ENCODE peak calls at places on chromosome 16, in four cellular contexts. One of them, this sample, is unnamed.

GRCh38 chr16:79372504-79373184 is 227.9 kb downstream of the MAF start:
- DNase-seq in suprapubic skin: no peak
- DNase-seq in tibial nerve: peak; percentile 8
- DNase-seq in heart left ventricle: no peak
- DNase-seq in this sample: no peak

GRCh38 chr16:10333321-10334032 is 52.4 kb upstream of the ATF7IP2 start:
- DNase-seq in tibial nerve: no peak
- DNase-seq in heart left ventricle: no peak
- DNase-seq in suprapubic skin: no peak
- DNase-seq in this sample: no peak

GRCh38 chr16:62638324-62638911 is 602.2 kb upstream of the CDH8 start:
- DNase-seq in suprapubic skin: no peak
- DNase-seq in tibial nerve: no peak
- DNase-seq in heart left ventricle: peak; percentile 11
- DNase-seq in this sample: no peak

GRCh38 chr16:83968483-83968865 is 430 bp downstream of the NECAB2 start:
- DNase-seq in tibial nerve: no peak
- DNase-seq in heart left ventricle: no peak
- DNase-seq in suprapubic skin: no peak
- DNase-seq in this sample: no peak

GRCh38 chr16:75070055-75070841 is 46.3 kb downstream of the LDHD start:
- DNase-seq in suprapubic skin: no peak
- DNase-seq in tibial nerve: no peak
- DNase-seq in heart left ventricle: peak; percentile 23
- DNase-seq in this sample: no peak

GRCh38 chr16:69894675-69895074 is 56.5 kb upstream of the CLEC18A start:
- DNase-seq in heart left ventricle: no peak
- DNase-seq in suprapubic skin: no peak
- DNase-seq in tibial nerve: no peak
- DNase-seq in this sample: no peak

GRCh38 chr16:47139561-47140185 is 4.1 kb downstream of the NETO2 start:
- DNase-seq in suprapubic skin: no peak
- DNase-seq in tibial nerve: no peak
- DNase-seq in heart left ventricle: no peak
- DNase-seq in this sample: no peak

GRCh38 chr16:49158029-49158642 is 123.5 kb downstream of the CBLN1 start:
- DNase-seq in heart left ventricle: peak; percentile 21
- DNase-seq in tibial nerve: no peak
- DNase-seq in suprapubic skin: no peak
- DNase-seq in this sample: no peak

GRCh38 chr16:4525069-4525468 is 13.5 kb downstream of the CDIP1 start:
- DNase-seq in suprapubic skin: no peak
- DNase-seq in tibial nerve: no peak
- DNase-seq in heart left ventricle: no peak
- DNase-seq in this sample: no peak

DNA sequence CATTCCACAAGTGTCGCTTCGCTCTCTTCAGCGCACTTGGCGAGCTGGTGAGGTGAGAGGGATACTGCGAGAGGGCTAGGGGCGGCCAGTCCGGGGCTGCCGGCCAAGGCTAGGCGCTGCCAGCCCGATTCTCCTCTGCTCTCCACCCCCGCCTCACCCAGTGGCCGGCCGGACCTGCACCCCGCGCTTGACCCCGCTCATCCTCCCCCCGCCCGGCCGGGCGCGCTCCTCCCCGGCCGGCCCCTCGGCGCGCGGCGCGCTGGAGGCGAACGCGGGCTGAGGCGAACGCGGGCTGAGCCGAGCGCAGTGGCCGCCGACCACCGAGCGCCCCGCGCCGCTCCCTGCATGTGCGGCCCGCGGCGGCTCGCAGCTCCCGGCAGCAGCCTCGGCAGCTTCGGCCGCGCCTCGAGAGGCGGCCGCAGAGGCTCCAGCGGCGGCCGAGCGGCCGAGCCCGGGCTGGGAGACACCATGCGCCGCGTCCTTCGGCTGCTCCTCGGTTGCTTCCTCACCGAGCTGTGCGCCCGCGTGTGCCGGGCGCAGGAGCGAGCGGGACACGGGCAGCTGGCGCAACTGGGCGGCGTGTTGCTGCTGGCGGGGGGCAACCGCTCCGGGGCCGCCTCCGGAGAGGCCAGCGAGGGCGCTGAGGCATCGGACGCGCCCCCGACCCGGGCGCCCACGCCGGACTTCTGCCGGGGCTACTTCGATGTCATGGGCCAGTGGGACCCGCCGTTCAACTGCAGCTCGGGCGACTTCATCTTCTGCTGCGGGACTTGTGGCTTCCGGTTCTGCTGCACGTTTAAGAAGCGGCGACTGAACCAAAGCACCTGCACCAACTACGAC is at the start of gene SHISA9:
- DNase-seq in heart left ventricle: no peak
- DNase-seq in suprapubic skin: no peak
- DNase-seq in tibial nerve: no peak
- DNase-seq in this sample: no peak
- H3K4me3 ChIP-seq in heart left ventricle: peak within 1 kb of the TSS; percentile 17
- H3K4me3 ChIP-seq in suprapubic skin: peak within 1 kb of the TSS; percentile 45
- H3K4me3 ChIP-seq in tibial nerve: peak within 1 kb of the TSS; percentile 42
- H3K4me3 ChIP-seq in this sample: peak within 1 kb of the TSS; percentile 55

DNA sequence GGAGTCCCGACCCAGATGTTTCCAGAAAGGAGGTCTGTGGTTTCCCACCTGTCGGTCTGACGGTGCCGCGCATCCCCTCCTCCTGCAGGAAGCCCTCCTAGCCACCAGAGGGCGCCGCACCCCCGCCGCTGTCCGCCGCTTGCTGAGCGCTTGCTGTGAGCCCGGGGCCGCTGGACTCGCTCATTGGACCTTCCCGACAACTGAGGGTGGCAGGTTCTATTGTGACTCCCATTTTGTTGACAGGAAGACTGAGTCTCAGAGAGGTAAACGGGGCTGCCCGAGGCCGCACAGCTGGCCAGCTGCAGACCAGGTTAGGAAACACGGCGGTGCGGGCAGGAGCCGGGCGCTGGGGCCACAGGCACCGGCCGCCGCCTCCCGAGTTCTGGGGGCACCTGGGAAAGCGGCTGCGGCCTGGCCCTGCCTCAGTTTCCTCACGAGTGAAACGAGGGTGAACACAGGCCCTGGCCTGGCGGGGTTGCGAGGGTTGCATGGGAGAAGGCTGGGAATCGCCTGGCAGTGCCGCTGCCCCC is 191.1 kb upstream of the CIBAR2 start:
- DNase-seq in heart left ventricle: peak; percentile 58
- DNase-seq in suprapubic skin: no peak
- DNase-seq in tibial nerve: no peak
- DNase-seq in this sample: peak; percentile 24
- H3K27me3 ChIP-seq in heart left ventricle: no peaks in the 10 kb centered on the region
- H3K27me3 ChIP-seq in suprapubic skin: no peaks in the 10 kb centered on the region
- H3K27me3 ChIP-seq in tibial nerve: no peaks in the 10 kb centered on the region
- H3K27me3 ChIP-seq in this sample: no peaks in the 10 kb centered on the region

DNA sequence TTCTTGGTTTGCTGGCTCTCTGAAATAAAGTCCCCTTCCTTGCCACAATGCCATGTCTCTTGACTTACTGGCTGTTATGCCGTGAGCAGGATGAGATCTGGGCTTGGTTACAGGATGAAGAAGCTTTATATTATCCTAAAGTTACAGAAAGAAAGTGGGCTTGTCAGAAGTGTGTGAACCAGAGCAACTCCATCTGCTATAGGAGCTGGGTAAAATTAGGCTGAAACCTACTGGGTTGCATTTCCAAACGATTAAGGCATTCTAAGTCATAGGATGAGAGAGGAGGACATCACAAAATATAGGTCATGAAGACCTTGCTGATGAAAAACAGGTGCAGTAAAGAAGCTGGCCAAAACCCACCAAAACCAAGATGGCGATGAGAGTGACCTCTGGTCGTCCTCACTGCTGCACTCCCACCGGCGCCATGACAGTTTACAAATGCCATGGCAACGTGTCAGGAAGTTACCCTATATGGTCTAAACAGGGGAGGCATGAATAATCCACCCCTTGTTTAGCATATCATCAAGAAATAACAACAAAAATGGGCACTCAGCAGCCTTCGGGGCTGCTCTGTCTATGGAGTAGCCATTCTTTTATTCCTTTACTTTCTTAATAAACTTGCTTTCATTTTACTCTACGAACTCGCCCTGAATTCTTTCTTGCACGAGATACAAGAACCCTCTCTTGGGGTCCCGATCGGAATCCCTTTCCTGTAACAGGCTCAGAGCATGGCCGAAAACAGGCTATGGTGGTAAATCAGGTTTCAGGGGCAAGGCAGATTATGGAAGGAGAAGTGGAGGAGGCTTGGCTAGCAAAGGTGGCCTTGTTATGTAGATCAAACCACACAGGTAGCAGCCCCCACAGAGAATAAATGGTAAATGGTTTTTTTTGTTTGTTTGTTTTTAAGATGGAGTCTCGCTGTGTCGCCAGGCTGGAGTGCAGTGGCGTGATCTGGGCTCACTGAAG is 81.3 kb upstream of the C16orf82 start:
- DNase-seq in tibial nerve: no peak
- DNase-seq in suprapubic skin: no peak
- DNase-seq in heart left ventricle: no peak
- DNase-seq in this sample: no peak
- TF ChIP-seq POLR2A in tibial nerve: no peak
- TF ChIP-seq POLR2A in suprapubic skin: no peak
- TF ChIP-seq POLR2A in heart left ventricle: no peak
- TF ChIP-seq POLR2A in this sample: no peak

GRCh38 chr16:15435216-15435864 is 952 bp downstream of the BMERB1 start:
- DNase-seq in heart left ventricle: no peak
- DNase-seq in tibial nerve: no peak
- DNase-seq in suprapubic skin: no peak
- DNase-seq in this sample: no peak

GRCh38 chr16:15439102-15439501 is 4.7 kb downstream of the BMERB1 start:
- DNase-seq in suprapubic skin: no peak
- DNase-seq in heart left ventricle: no peak
- DNase-seq in tibial nerve: no peak
- DNase-seq in this sample: no peak

GRCh38 chr16:15434425-15435215 is at the start of gene BMERB1:
- DNase-seq in tibial nerve: peak; percentile 42
- DNase-seq in heart left ventricle: peak; percentile 77
- DNase-seq in suprapubic skin: peak; percentile 79
- DNase-seq in this sample: no peak

DNA sequence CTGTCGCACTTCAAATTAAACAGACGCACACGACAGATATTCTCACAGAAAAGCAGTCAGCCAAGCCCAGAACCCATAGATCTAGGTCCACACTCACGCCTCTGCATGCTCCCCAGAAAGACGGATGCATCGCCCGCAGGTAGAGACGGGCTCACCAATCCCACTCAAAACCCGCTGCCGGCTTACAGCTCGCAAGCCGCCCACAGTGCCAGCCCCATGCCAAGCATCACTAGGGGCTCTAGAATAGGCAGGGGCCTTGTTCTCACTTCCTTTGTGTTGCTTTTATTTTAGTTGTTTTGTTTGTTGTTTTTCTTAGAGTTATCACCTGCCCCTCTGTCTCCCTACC is 336 bp upstream of the BMERB1 start:
- DNase-seq in heart left ventricle: no peak
- DNase-seq in suprapubic skin: no peak
- DNase-seq in tibial nerve: no peak
- DNase-seq in this sample: no peak
- H3K4me3 ChIP-seq in heart left ventricle: peak overlapping the region; percentile 68
- H3K4me3 ChIP-seq in suprapubic skin: peak overlapping the region; percentile 64
- H3K4me3 ChIP-seq in tibial nerve: peak overlapping the region; percentile 96
- H3K4me3 ChIP-seq in this sample: peak overlapping the region; percentile 63

DNA sequence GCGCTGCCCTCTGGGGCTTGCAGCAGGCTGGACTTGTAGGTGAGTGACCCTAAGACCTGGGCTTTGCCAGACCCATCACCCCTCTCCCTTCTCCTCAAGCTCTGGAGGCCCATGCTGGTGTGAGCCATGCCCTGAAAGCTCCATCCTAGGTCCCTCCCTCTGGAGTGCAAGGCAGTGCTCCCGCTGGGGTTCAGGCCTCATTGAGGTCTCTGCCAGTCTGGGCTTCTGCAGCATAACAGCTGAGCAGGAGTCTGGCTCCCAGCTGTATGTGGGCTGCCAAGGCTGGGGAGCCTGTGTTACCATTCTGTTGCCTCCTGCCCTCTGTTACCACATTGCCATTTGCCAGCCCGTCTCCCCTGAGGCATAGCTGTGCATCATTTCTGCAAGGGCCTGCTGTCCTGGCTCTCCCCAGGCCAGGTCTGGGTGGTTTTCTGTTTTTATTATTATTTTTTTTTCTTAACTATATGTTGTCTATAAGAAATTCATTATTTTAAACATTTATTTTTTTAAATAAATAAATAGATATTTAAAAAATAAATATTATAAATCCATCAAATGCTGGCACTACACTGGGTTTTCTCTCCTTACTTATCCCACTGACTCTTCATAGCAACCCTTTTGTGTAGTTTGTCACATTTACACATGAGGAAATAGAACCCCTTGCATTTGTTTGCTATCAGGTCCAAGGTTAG is 4.2 kb downstream of the SLC9A5 start:
- DNase-seq in suprapubic skin: peak; percentile 51
- DNase-seq in heart left ventricle: no peak
- DNase-seq in tibial nerve: no peak
- DNase-seq in this sample: no peak
- H3K27me3 ChIP-seq in suprapubic skin: peaks cover 27% of the 10 kb centered on the region
- H3K27me3 ChIP-seq in heart left ventricle: no peaks in the 10 kb centered on the region
- H3K27me3 ChIP-seq in tibial nerve: peaks cover 9% of the 10 kb centered on the region
- H3K27me3 ChIP-seq in this sample: peaks cover 4% of the 10 kb centered on the region

DNA sequence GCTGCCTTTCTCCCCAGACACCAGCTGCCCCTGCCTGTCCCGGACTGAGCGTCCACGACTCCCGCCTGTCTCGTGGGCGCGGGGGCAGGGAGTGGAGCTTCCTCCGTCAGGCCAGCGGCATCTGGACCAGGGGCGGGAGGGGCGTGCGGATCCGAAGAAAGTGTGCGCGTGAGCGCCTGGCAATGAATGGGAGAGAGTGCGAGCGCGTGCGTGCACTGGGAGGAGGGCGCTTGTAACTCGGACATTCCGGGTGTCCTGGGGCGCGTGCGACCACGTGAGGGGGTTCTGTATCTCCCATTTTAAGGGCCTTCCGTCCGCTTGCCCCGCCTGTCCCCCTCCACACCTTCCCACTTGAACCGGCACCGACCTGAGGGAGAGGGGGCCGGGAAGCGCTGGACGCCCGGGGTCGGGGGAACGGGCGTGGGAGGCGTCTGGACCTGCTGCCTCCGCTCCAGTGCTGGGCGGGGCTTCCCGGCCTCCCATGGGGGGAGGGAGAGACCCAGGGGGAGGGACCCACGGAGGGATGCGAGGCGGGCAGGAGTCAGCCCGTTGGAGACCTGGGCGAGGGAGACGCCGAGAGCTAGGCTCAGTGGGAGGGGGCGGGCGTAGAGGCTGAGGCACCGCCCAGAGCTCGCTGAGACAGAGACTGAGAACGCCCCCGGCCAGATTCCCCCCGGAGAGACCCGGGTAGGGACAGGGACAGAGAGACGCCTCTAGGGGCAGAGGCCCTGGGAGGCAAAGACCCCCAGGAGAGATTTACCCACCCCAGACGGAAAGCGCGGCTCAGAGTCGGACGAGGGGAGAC is at the start of gene KREMEN2:
- DNase-seq in tibial nerve: no peak
- DNase-seq in heart left ventricle: no peak
- DNase-seq in suprapubic skin: peak; percentile 67
- DNase-seq in this sample: no peak
- TF ChIP-seq POLR2A in tibial nerve: no peak
- TF ChIP-seq POLR2A in heart left ventricle: no peak
- TF ChIP-seq POLR2A in suprapubic skin: no peak
- TF ChIP-seq POLR2A in this sample: no peak

This sample was measured in prostate gland.